ENCODE peak calls at places on chromosomes 5 and 9, in eight cellular contexts. X, J, Y, B, T, G, R and N are unnamed samples.

GRCh38 chr5:176543428-176544182 is 5.5 kb upstream of the CDHR2 start:
- DNase-seq in G (peak; percentile 64), R (peak; percentile 73), T (peak; percentile 26), B (peak; percentile 87), X (peak; percentile 73), Y (peak; percentile 89), J (peak; percentile 22), N (no peak)

GRCh38 chr5:74281191-74281590 is 359.3 kb downstream of the ENC1 start:
- DNase-seq in B (no peak), J (no peak), X (no peak), G (no peak), T (no peak), Y (no peak), R (no peak), N (no peak)

GRCh38 chr9:137881591-137882505 is 4.3 kb downstream of the CACNA1B start:
- DNase-seq in Y (no peak), G (no peak), R (no peak), T (no peak), B (no peak), J (no peak), X (no peak), N (no peak)

GRCh38 chr9:87292449-87293191 is 205.0 kb upstream of the DAPK1 start:
- DNase-seq in T (peak; percentile 67), X (no peak), B (no peak), J (no peak), Y (no peak), G (peak; percentile 18), R (no peak), N (no peak)

GRCh38 chr9:69001921-69002320 is 12.0 kb downstream of the PRKACG start:
- DNase-seq in T (no peak), Y (no peak), B (no peak), J (no peak), X (no peak), R (no peak), G (no peak), N (no peak)

GRCh38 chr5:39543335-39543734 is 118.6 kb upstream of the DAB2 start:
- DNase-seq in X (no peak), T (no peak), J (no peak), R (no peak), G (no peak), Y (no peak), B (no peak), N (no peak)

GRCh38 chr5:81852277-81853004 is 101.5 kb upstream of the SSBP2 start:
- DNase-seq in Y (no peak), X (peak; percentile 34), J (no peak), G (no peak), R (no peak), T (peak; percentile 34), B (peak; percentile 75), N (peak; percentile 51)

GRCh38 chr5:82265052-82265451 is 13.1 kb downstream of the RPS23 start:
- DNase-seq in R (no peak), X (no peak), J (no peak), Y (no peak), B (no peak), G (no peak), T (no peak), N (no peak)

GRCh38 chr9:135218331-135219225 is 131.1 kb downstream of the OLFM1 start:
- DNase-seq in Y (no peak), R (no peak), X (no peak), G (no peak), T (no peak), B (peak; percentile 88), J (no peak), N (no peak)

GRCh38 chr9:132857031-132857430 is 21.1 kb downstream of the AK8 start:
- DNase-seq in J (no peak), X (no peak), G (no peak), B (peak; percentile 60), R (no peak), Y (no peak), T (peak; percentile 80), N (no peak)

GRCh38 chr5:174514983-174515394 is 209.4 kb upstream of the MSX2 start:
- DNase-seq in T (no peak), R (no peak), B (peak; percentile 30), G (no peak), J (peak; percentile 16), X (no peak), Y (no peak), N (no peak)

GRCh38 chr5:44821164-44821563 is 12.4 kb downstream of the MRPS30 start:
- DNase-seq in T (no peak), J (no peak), G (no peak), R (no peak), B (no peak), Y (no peak), X (no peak), N (no peak)